ENCODE peak calls at places on chromosomes 12 and 14, in eight cellular contexts. T is endodermal cell; Z is IMR-90; A is WTC11; R is AG09309; M is CD4-positive, alpha-beta T cell; X is spleen; B is mammary epithelial cell. O is an unnamed sample.

GRCh38 chr12:65740873-65741600 is 83.2 kb upstream of the HMGA2 start:
- DNase-seq in T (peak; percentile 99), Z (peak; percentile 74), A (peak; percentile 97), R (no peak), M (peak; percentile 39), X (peak; percentile 76), B (peak; percentile 73), O (peak; percentile 81)

GRCh38 chr14:35370969-35371368 is 33.6 kb downstream of the NFKBIA start:
- DNase-seq in T (no peak), Z (no peak), A (no peak), R (no peak), M (no peak), X (no peak), B (no peak), O (no peak)

GRCh38 chr12:76790564-76791552 is 26.9 kb downstream of the ZDHHC17 start:
- DNase-seq in T (no peak), Z (peak; percentile 37), A (no peak), R (no peak), M (no peak), X (no peak), B (no peak), O (no peak)

GRCh38 chr12:109779382-109779781 is 53.8 kb downstream of the TRPV4 start:
- DNase-seq in T (no peak), Z (no peak), A (no peak), R (no peak), M (no peak), X (peak; percentile 33), B (no peak), O (no peak)

GRCh38 chr14:22099942-22100763 is 426.5 kb upstream of the OR4E1 start:
- DNase-seq in T (peak; percentile 90), Z (peak; percentile 36), A (peak; percentile 75), R (no peak), M (peak; percentile 45), X (peak; percentile 69), B (peak; percentile 72), O (peak; percentile 21)

GRCh38 chr14:22113401-22113800 is 439.8 kb upstream of the OR4E1 start:
- DNase-seq in T (peak; percentile 59), Z (no peak), A (peak; percentile 22), R (no peak), M (no peak), X (no peak), B (no peak), O (no peak)

GRCh38 chr14:103916636-103917262 is 11.5 kb upstream of the TDRD9 start:
- DNase-seq in T (no peak), Z (no peak), A (no peak), R (no peak), M (no peak), X (peak; percentile 41), B (no peak), O (no peak)

GRCh38 chr12:114655934-114656697 is 27.9 kb downstream of the TBX3 start:
- DNase-seq in T (peak; percentile 75), Z (peak; percentile 93), A (no peak), R (no peak), M (no peak), X (no peak), B (no peak), O (no peak)

GRCh38 chr12:123479442-123480180 is 21.7 kb downstream of the SNRNP35 start:
- DNase-seq in T (no peak), Z (no peak), A (no peak), R (no peak), M (no peak), X (no peak), B (no peak), O (no peak)

GRCh38 chr12:53842686-53843085 is 90.9 kb upstream of the CISTR start:
- DNase-seq in T (no peak), Z (no peak), A (no peak), R (no peak), M (no peak), X (no peak), B (peak; percentile 70), O (no peak)

GRCh38 chr14:30608533-30609006 is 13.5 kb upstream of the SCFD1 start:
- DNase-seq in T (no peak), Z (peak; percentile 59), A (no peak), R (no peak), M (no peak), X (no peak), B (peak; percentile 56), O (no peak)

GRCh38 chr14:24670594-24670993 is 36.6 kb upstream of the GZMB start:
- DNase-seq in T (no peak), Z (no peak), A (no peak), R (no peak), M (no peak), X (no peak), B (no peak), O (no peak)

GRCh38 chr12:84911331-84912190 is 1.0 kb downstream of the SLC6A15 start:
- DNase-seq in T (peak; percentile 98), Z (peak; percentile 56), A (peak; percentile 94), R (no peak), M (no peak), X (no peak), B (peak; percentile 87), O (peak; percentile 57)

GRCh38 chr14:100532916-100533630 is 54.1 kb downstream of the BEGAIN start:
- DNase-seq in T (no peak), Z (peak; percentile 30), A (no peak), R (no peak), M (no peak), X (peak; percentile 64), B (no peak), O (peak; percentile 0)

GRCh38 chr12:131672311-131672940 is 38.5 kb upstream of the SFSWAP start:
- DNase-seq in T (peak; percentile 42), Z (no peak), A (no peak), R (no peak), M (no peak), X (peak; percentile 67), B (no peak), O (no peak)

GRCh38 chr14:29462271-29462670 is 465.4 kb downstream of the PRKD1 start:
- DNase-seq in T (no peak), Z (no peak), A (no peak), R (no peak), M (no peak), X (no peak), B (no peak), O (no peak)

GRCh38 chr12:68042212-68042699 is 53.0 kb downstream of the IFNG-AS1 start:
- DNase-seq in T (peak; percentile 61), Z (peak; percentile 3), A (no peak), R (no peak), M (no peak), X (no peak), B (peak; percentile 98), O (no peak)

GRCh38 chr14:104350463-104351185 is 212.2 kb downstream of the KIF26A start:
- DNase-seq in T (peak; percentile 20), Z (no peak), A (no peak), R (no peak), M (no peak), X (no peak), B (no peak), O (no peak)

GRCh38 chr14:72801381-72801812 is 92.5 kb downstream of the DPF3 start:
- DNase-seq in T (no peak), Z (peak; percentile 99), A (no peak), R (peak; percentile 75), M (no peak), X (no peak), B (peak; percentile 97), O (no peak)

GRCh38 chr12:105322070-105322469 is 8.4 kb upstream of the C12orf75 start:
- DNase-seq in T (no peak), Z (peak; percentile 39), A (no peak), R (peak; percentile 50), M (no peak), X (no peak), B (no peak), O (no peak)

GRCh38 chr12:105318651-105319483 is 11.6 kb upstream of the C12orf75 start:
- DNase-seq in T (no peak), Z (no peak), A (no peak), R (no peak), M (no peak), X (no peak), B (no peak), O (no peak)

GRCh38 chr12:105317942-105318614 is 12.4 kb upstream of the C12orf75 start:
- DNase-seq in T (no peak), Z (no peak), A (no peak), R (peak; percentile 27), M (no peak), X (no peak), B (no peak), O (no peak)

GRCh38 chr12:105319691-105320209 is 10.7 kb upstream of the C12orf75 start:
- DNase-seq in T (peak; percentile 71), Z (no peak), A (no peak), R (no peak), M (no peak), X (no peak), B (no peak), O (no peak)

GRCh38 chr12:105321125-105321524 is 9.4 kb upstream of the C12orf75 start:
- DNase-seq in T (no peak), Z (no peak), A (no peak), R (no peak), M (no peak), X (no peak), B (no peak), O (no peak)
- TF ChIP-seq CTCF in T (no peak), Z (no peak), A (no peak), R (no peak), M (no peak), X (no peak), B (no peak), O (no peak)

GRCh38 chr12:46131729-46132128 is 137.1 kb downstream of the SLC38A1 start:
- DNase-seq in T (peak; percentile 72), Z (no peak), A (no peak), R (no peak), M (no peak), X (no peak), B (no peak), O (no peak)
- TF ChIP-seq CTCF in T (peak; percentile 66), Z (peak; percentile 9), A (no peak), R (no peak), M (no peak), X (no peak), B (peak; percentile 27), O (no peak)

GRCh38 chr12:91179315-91179714 is 3.3 kb downstream of the DCN start:
- DNase-seq in T (no peak), Z (peak; percentile 21), A (no peak), R (no peak), M (no peak), X (no peak), B (no peak), O (no peak)

GRCh38 chr12:91178801-91179200 is 3.8 kb downstream of the DCN start:
- DNase-seq in T (no peak), Z (no peak), A (no peak), R (no peak), M (no peak), X (no peak), B (no peak), O (no peak)

GRCh38 chr12:91180162-91180561 is 2.5 kb downstream of the DCN start:
- DNase-seq in T (no peak), Z (no peak), A (no peak), R (no peak), M (no peak), X (no peak), B (no peak), O (no peak)

GRCh38 chr12:91177380-91177779 is 5.2 kb downstream of the DCN start:
- DNase-seq in T (no peak), Z (peak; percentile 41), A (no peak), R (no peak), M (no peak), X (no peak), B (no peak), O (no peak)

GRCh38 chr12:91178139-91178561 is 4.5 kb downstream of the DCN start:
- DNase-seq in T (peak; percentile 54), Z (peak; percentile 62), A (no peak), R (peak; percentile 33), M (no peak), X (no peak), B (peak; percentile 6), O (no peak)
- TF ChIP-seq CTCF in T (peak; percentile 68), Z (peak; percentile 70), A (no peak), R (peak; percentile 60), M (peak; percentile 7), X (no peak), B (peak; percentile 64), O (peak; percentile 57)

GRCh38 chr12:18246057-18246456 is 15.3 kb upstream of the PIK3C2G start:
- DNase-seq in T (no peak), Z (no peak), A (no peak), R (no peak), M (no peak), X (no peak), B (no peak), O (no peak)
- TF ChIP-seq CTCF in T (peak; percentile 82), Z (no peak), A (no peak), R (peak; percentile 39), M (no peak), X (no peak), B (peak; percentile 40), O (peak; percentile 38)